ENCODE peak calls at places on chromosomes 11 and 22, in four cellular contexts. One of them, this sample, is unnamed.

GRCh38 chr22:29690481-29690880 is 29.3 kb upstream of the CABP7 start:
- DNase-seq in left ventricle myocardium inferior: no peak
- DNase-seq in fibroblast of lung: peak; percentile 33
- DNase-seq in uterus: no peak
- DNase-seq in this sample: no peak

GRCh38 chr11:68976563-68976962 is 4.2 kb downstream of the MRGPRD start:
- DNase-seq in fibroblast of lung: no peak
- DNase-seq in uterus: no peak
- DNase-seq in left ventricle myocardium inferior: no peak
- DNase-seq in this sample: peak; percentile 10

GRCh38 chr11:75028321-75029097 is 39.8 kb downstream of the NEU3 start:
- DNase-seq in fibroblast of lung: no peak
- DNase-seq in left ventricle myocardium inferior: no peak
- DNase-seq in uterus: no peak
- DNase-seq in this sample: no peak

GRCh38 chr11:120236169-120237107 is 3.5 kb upstream of the POU2F3 start:
- DNase-seq in uterus: no peak
- DNase-seq in left ventricle myocardium inferior: no peak
- DNase-seq in fibroblast of lung: peak; percentile 63
- DNase-seq in this sample: no peak

GRCh38 chr11:117230981-117231636 is 764 bp downstream of the PCSK7 start:
- DNase-seq in fibroblast of lung: no peak
- DNase-seq in left ventricle myocardium inferior: no peak
- DNase-seq in uterus: no peak
- DNase-seq in this sample: no peak

GRCh38 chr11:44033856-44034255 is 13.9 kb upstream of the ACCSL start:
- DNase-seq in left ventricle myocardium inferior: no peak
- DNase-seq in fibroblast of lung: no peak
- DNase-seq in uterus: no peak
- DNase-seq in this sample: no peak

GRCh38 chr11:10483584-10483983 is 28.5 kb downstream of the AMPD3 start:
- DNase-seq in fibroblast of lung: no peak
- DNase-seq in uterus: no peak
- DNase-seq in left ventricle myocardium inferior: no peak
- DNase-seq in this sample: no peak

GRCh38 chr11:118606844-118607228 is 579 bp upstream of the PHLDB1 start:
- DNase-seq in left ventricle myocardium inferior: no peak
- DNase-seq in uterus: no peak
- DNase-seq in fibroblast of lung: no peak
- DNase-seq in this sample: no peak

GRCh38 chr22:44595841-44596341 is 97.9 kb upstream of the RTL6 start:
- DNase-seq in fibroblast of lung: peak; percentile 60
- DNase-seq in left ventricle myocardium inferior: no peak
- DNase-seq in uterus: no peak
- DNase-seq in this sample: no peak

GRCh38 chr11:88552377-88553029 is 215.0 kb upstream of the CTSC start:
- DNase-seq in left ventricle myocardium inferior: no peak
- DNase-seq in uterus: no peak
- DNase-seq in fibroblast of lung: peak; percentile 27
- DNase-seq in this sample: peak; percentile 50

GRCh38 chr11:59429924-59430516 is 3.8 kb upstream of the OR5A2 start:
- DNase-seq in uterus: no peak
- DNase-seq in left ventricle myocardium inferior: no peak
- DNase-seq in fibroblast of lung: peak; percentile 22
- DNase-seq in this sample: no peak

GRCh38 chr11:13760115-13760514 is 91.6 kb downstream of the FAR1 start:
- DNase-seq in fibroblast of lung: peak; percentile 31
- DNase-seq in uterus: no peak
- DNase-seq in left ventricle myocardium inferior: no peak
- DNase-seq in this sample: no peak

GRCh38 chr22:30087611-30088010 is 7.3 kb downstream of the HORMAD2 start:
- DNase-seq in uterus: no peak
- DNase-seq in fibroblast of lung: no peak
- DNase-seq in left ventricle myocardium inferior: no peak
- DNase-seq in this sample: no peak

GRCh38 chr22:39341179-39341578 is 8.6 kb upstream of the SYNGR1 start:
- DNase-seq in left ventricle myocardium inferior: no peak
- DNase-seq in uterus: no peak
- DNase-seq in fibroblast of lung: no peak
- DNase-seq in this sample: no peak

GRCh38 chr11:92880391-92880790 is 89.1 kb upstream of the MTNR1B start:
- DNase-seq in fibroblast of lung: peak; percentile 83
- DNase-seq in left ventricle myocardium inferior: no peak
- DNase-seq in uterus: no peak
- DNase-seq in this sample: no peak

GRCh38 chr11:73866095-73866579 is 10.5 kb downstream of the COA4 start:
- DNase-seq in left ventricle myocardium inferior: no peak
- DNase-seq in fibroblast of lung: peak; percentile 68
- DNase-seq in uterus: no peak
- DNase-seq in this sample: no peak

GRCh38 chr22:28909375-28909774 is 26.0 kb downstream of the ZNRF3 start:
- DNase-seq in uterus: no peak
- DNase-seq in left ventricle myocardium inferior: no peak
- DNase-seq in fibroblast of lung: peak; percentile 76
- DNase-seq in this sample: no peak

GRCh38 chr11:7787239-7787638 is 9.5 kb downstream of the OR5P2 start:
- DNase-seq in fibroblast of lung: no peak
- DNase-seq in left ventricle myocardium inferior: no peak
- DNase-seq in uterus: no peak
- DNase-seq in this sample: no peak

GRCh38 chr11:66904055-66904454 is 47.2 kb downstream of the LRFN4 start:
- DNase-seq in uterus: no peak
- DNase-seq in fibroblast of lung: peak; percentile 48
- DNase-seq in left ventricle myocardium inferior: no peak
- DNase-seq in this sample: no peak

GRCh38 chr11:70467196-70468085 is 69.1 kb downstream of the CTTN start:
- DNase-seq in fibroblast of lung: no peak
- DNase-seq in uterus: no peak
- DNase-seq in left ventricle myocardium inferior: peak; percentile 53
- DNase-seq in this sample: peak; percentile 66

GRCh38 chr11:101348786-101349185 is 219.2 kb upstream of the PGR start:
- DNase-seq in left ventricle myocardium inferior: no peak
- DNase-seq in uterus: no peak
- DNase-seq in fibroblast of lung: no peak
- DNase-seq in this sample: no peak

GRCh38 chr22:26168934-26169311 is 339 bp upstream of the SEZ6L start:
- DNase-seq in uterus: no peak
- DNase-seq in fibroblast of lung: peak; percentile 6
- DNase-seq in left ventricle myocardium inferior: peak; percentile 13
- DNase-seq in this sample: no peak

GRCh38 chr22:40654522-40655167 is 18.1 kb upstream of the MRTFA start:
- DNase-seq in fibroblast of lung: peak; percentile 84
- DNase-seq in uterus: peak; percentile 62
- DNase-seq in left ventricle myocardium inferior: peak; percentile 68
- DNase-seq in this sample: no peak

GRCh38 chr11:59981106-59981770 is 17.4 kb downstream of the OOSP4A start:
- DNase-seq in left ventricle myocardium inferior: no peak
- DNase-seq in uterus: no peak
- DNase-seq in fibroblast of lung: no peak
- DNase-seq in this sample: no peak

GRCh38 chr11:123195182-123196059 is at the start of gene CLMP:
- DNase-seq in fibroblast of lung: peak; percentile 77
- DNase-seq in uterus: peak; percentile 85
- DNase-seq in left ventricle myocardium inferior: peak; percentile 33
- DNase-seq in this sample: no peak

GRCh38 chr11:55106391-55106790 is 155.6 kb upstream of the TRIM48 start:
- DNase-seq in fibroblast of lung: no peak
- DNase-seq in uterus: no peak
- DNase-seq in left ventricle myocardium inferior: no peak
- DNase-seq in this sample: no peak

GRCh38 chr11:63767415-63768231 is 952 bp downstream of the ZFTA start:
- DNase-seq in left ventricle myocardium inferior: peak; percentile 63
- DNase-seq in fibroblast of lung: peak; percentile 82
- DNase-seq in uterus: peak; percentile 65
- DNase-seq in this sample: peak; percentile 51

GRCh38 chr11:46649180-46649738 is 31.9 kb downstream of the ATG13 start:
- DNase-seq in fibroblast of lung: peak; percentile 96
- DNase-seq in uterus: peak; percentile 65
- DNase-seq in left ventricle myocardium inferior: peak; percentile 44
- DNase-seq in this sample: no peak

GRCh38 chr11:106761745-106762144 is 256.5 kb downstream of the GUCY1A2 start:
- DNase-seq in uterus: no peak
- DNase-seq in left ventricle myocardium inferior: no peak
- DNase-seq in fibroblast of lung: no peak
- DNase-seq in this sample: no peak

GRCh38 chr11:16632295-16633200 is 105.9 kb upstream of the C11orf58 start:
- DNase-seq in left ventricle myocardium inferior: no peak
- DNase-seq in uterus: no peak
- DNase-seq in fibroblast of lung: peak; percentile 21
- DNase-seq in this sample: no peak

GRCh38 chr11:7575841-7576451 is 62.1 kb downstream of the PPFIBP2 start:
- DNase-seq in uterus: no peak
- DNase-seq in fibroblast of lung: no peak
- DNase-seq in left ventricle myocardium inferior: no peak
- DNase-seq in this sample: no peak

GRCh38 chr11:13868710-13869403 is 93.7 kb upstream of the SPON1 start:
- DNase-seq in fibroblast of lung: no peak
- DNase-seq in uterus: no peak
- DNase-seq in left ventricle myocardium inferior: no peak
- DNase-seq in this sample: no peak

GRCh38 chr22:50517495-50518260 is 7.7 kb downstream of the SCO2 start:
- DNase-seq in left ventricle myocardium inferior: no peak
- DNase-seq in fibroblast of lung: no peak
- DNase-seq in uterus: no peak
- DNase-seq in this sample: no peak

GRCh38 chr11:65574963-65575567 is 788 bp upstream of the EHBP1L1 start:
- DNase-seq in fibroblast of lung: no peak
- DNase-seq in uterus: no peak
- DNase-seq in left ventricle myocardium inferior: no peak
- DNase-seq in this sample: no peak

GRCh38 chr11:65572356-65573043 is at the start of gene FAM89B:
- DNase-seq in fibroblast of lung: peak; percentile 82
- DNase-seq in left ventricle myocardium inferior: peak; percentile 95
- DNase-seq in uterus: peak; percentile 92
- DNase-seq in this sample: peak; percentile 95

GRCh38 chr11:65575568-65576231 is at the start of gene EHBP1L1:
- DNase-seq in left ventricle myocardium inferior: peak; percentile 81
- DNase-seq in uterus: peak; percentile 71
- DNase-seq in fibroblast of lung: peak; percentile 72
- DNase-seq in this sample: peak; percentile 86

GRCh38 chr11:65573391-65574146 is 1.2 kb downstream of the FAM89B start:
- DNase-seq in uterus: peak; percentile 59
- DNase-seq in left ventricle myocardium inferior: no peak
- DNase-seq in fibroblast of lung: no peak
- DNase-seq in this sample: no peak

GRCh38 chr11:65574147-65574962 is 1.5 kb upstream of the EHBP1L1 start:
- DNase-seq in uterus: peak; percentile 91
- DNase-seq in left ventricle myocardium inferior: peak; percentile 94
- DNase-seq in fibroblast of lung: peak; percentile 96
- DNase-seq in this sample: peak; percentile 96
- H3K4me1 ChIP-seq in uterus: peaks cover 12% of the 10 kb centered on the region
- H3K4me1 ChIP-seq in left ventricle myocardium inferior: peaks cover 87% of the 10 kb centered on the region
- H3K4me1 ChIP-seq in fibroblast of lung: peaks cover 46% of the 10 kb centered on the region
- H3K4me1 ChIP-seq in this sample: peaks cover 66% of the 10 kb centered on the region

DNA sequence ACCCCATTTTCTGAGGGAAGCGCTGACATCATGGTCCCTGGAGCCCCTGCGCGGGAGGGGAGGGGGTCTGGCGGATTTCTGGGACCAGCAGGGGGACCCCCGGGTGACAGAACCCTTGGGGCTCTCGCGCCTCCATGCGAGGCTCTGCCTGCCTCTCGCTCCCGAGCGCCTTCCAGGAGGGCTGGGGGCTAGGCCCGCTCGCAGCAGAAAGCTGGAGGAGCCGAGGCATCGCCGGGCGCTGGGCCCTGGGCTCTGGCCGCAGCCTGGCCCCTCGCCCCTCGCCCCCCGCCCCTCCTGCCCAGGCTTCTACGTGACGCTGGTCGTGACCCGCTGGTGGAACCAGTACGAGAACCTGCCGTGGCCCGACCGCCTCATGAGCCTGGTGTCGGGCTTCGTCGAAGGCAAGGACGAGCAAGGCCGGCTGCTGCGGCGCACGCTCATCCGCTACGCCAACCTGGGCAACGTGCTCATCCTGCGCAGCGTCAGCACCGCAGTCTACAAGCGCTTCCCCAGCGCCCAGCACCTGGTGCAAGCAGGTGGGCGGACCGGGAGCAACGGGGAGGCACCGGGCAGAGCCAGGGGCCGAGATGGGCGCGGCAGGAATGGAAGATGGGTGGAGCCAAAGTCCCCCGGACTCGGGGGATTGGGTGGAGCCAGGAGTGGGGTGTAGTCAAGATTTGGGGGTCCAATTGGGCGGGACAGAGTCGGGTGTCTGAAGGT is 5.4 kb downstream of the BEST1 start:
- DNase-seq in left ventricle myocardium inferior: no peak
- DNase-seq in uterus: peak; percentile 56
- DNase-seq in fibroblast of lung: no peak
- DNase-seq in this sample: peak; percentile 74
- H3K4me3 ChIP-seq in left ventricle myocardium inferior: peak overlapping the region; percentile 63
- H3K4me3 ChIP-seq in uterus: peak overlapping the region; percentile 39
- H3K4me3 ChIP-seq in fibroblast of lung: peak overlapping the region; percentile 57
- H3K4me3 ChIP-seq in this sample: peak overlapping the region; percentile 57

GRCh38 chr11:1204381-1205101 is 18.3 kb upstream of the MUC5B start:
- DNase-seq in fibroblast of lung: no peak
- DNase-seq in uterus: no peak
- DNase-seq in left ventricle myocardium inferior: no peak
- DNase-seq in this sample: peak; percentile 35

GRCh38 chr11:1205987-1206331 is 16.9 kb upstream of the MUC5B start:
- DNase-seq in fibroblast of lung: no peak
- DNase-seq in left ventricle myocardium inferior: no peak
- DNase-seq in uterus: no peak
- DNase-seq in this sample: no peak

GRCh38 chr11:1203505-1204271 is 19.2 kb upstream of the MUC5B start:
- DNase-seq in fibroblast of lung: no peak
- DNase-seq in uterus: no peak
- DNase-seq in left ventricle myocardium inferior: peak; percentile 10
- DNase-seq in this sample: peak; percentile 50

GRCh38 chr11:1206391-1207271 is 16.2 kb upstream of the MUC5B start:
- DNase-seq in fibroblast of lung: no peak
- DNase-seq in uterus: no peak
- DNase-seq in left ventricle myocardium inferior: no peak
- DNase-seq in this sample: peak; percentile 31

GRCh38 chr11:1205121-1205986 is 17.5 kb upstream of the MUC5B start:
- DNase-seq in fibroblast of lung: no peak
- DNase-seq in left ventricle myocardium inferior: peak; percentile 8
- DNase-seq in uterus: no peak
- DNase-seq in this sample: peak; percentile 32
- H3K36me3 ChIP-seq in fibroblast of lung: no peaks in the 10 kb centered on the region
- H3K36me3 ChIP-seq in left ventricle myocardium inferior: no peaks in the 10 kb centered on the region
- H3K36me3 ChIP-seq in uterus: no peaks in the 10 kb centered on the region
- H3K36me3 ChIP-seq in this sample: no peaks in the 10 kb centered on the region

DNA sequence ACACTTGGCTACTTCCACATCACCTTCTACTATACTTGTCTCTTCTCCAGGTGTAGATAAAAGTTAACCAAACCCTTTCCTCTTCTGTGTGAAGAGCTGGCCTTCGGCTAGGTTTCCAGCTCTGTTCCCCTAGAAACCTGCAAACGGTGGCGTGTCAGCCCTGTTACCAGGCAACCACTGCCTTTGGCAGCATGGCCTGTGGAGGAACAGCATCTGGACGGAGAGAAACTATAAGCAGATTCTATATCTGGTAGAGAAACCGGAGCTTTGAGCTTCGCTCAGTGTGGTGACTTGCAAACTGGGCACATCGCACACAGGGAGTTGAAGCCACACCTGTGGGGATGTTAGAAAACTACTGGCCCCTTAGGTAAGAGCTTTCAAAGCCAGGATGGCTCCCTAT is 35.9 kb downstream of the ARAP1 start:
- DNase-seq in left ventricle myocardium inferior: no peak
- DNase-seq in fibroblast of lung: peak; percentile 22
- DNase-seq in uterus: no peak
- DNase-seq in this sample: no peak
- H3K4me1 ChIP-seq in left ventricle myocardium inferior: peaks cover 96% of the 10 kb centered on the region
- H3K4me1 ChIP-seq in fibroblast of lung: peaks cover 18% of the 10 kb centered on the region
- H3K4me1 ChIP-seq in uterus: no peaks in the 10 kb centered on the region
- H3K4me1 ChIP-seq in this sample: peaks cover 78% of the 10 kb centered on the region

This sample was measured in lower lobe of right lung.